ENCODE peak calls at places on chromosome 1, in seven cellular contexts. M, S, N, D, H, J and T are unnamed samples.
A peak's percentile ranks its signal among the peaks of the same experiment; 100 is the strongest.

GRCh38 chr1:21779613-21780521 is 3.1 kb downstream of the USP48 start:
- DNase-seq in M (no peak), S (no peak), N (no peak), D (no peak), H (no peak), J (no peak), T (no peak)

GRCh38 chr1:67405473-67406245 is 24.5 kb downstream of the SERBP1 start:
- DNase-seq in M (no peak), S (no peak), N (no peak), D (no peak), H (no peak), J (no peak), T (no peak)

GRCh38 chr1:116951175-116951935 is 41.6 kb downstream of the PTGFRN start:
- DNase-seq in M (no peak), S (peak; percentile 34), N (no peak), D (peak; percentile 39), H (peak; percentile 95), J (no peak), T (no peak)

GRCh38 chr1:227094249-227094966 is 154.3 kb downstream of the COQ8A start:
- DNase-seq in M (no peak), S (peak; percentile 2), N (no peak), D (no peak), H (no peak), J (no peak), T (no peak)

GRCh38 chr1:39822146-39822545 is 33.5 kb upstream of the BMP8B start:
- DNase-seq in M (no peak), S (peak; percentile 45), N (no peak), D (no peak), H (no peak), J (no peak), T (no peak)

GRCh38 chr1:222079546-222079945 is 337.7 kb upstream of the DUSP10 start:
- DNase-seq in M (no peak), S (no peak), N (no peak), D (no peak), H (peak; percentile 65), J (no peak), T (no peak)

GRCh38 chr1:24516506-24516905 is 13.9 kb downstream of the RCAN3 start:
- DNase-seq in M (no peak), S (no peak), N (no peak), D (no peak), H (no peak), J (no peak), T (no peak)

GRCh38 chr1:187078916-187079315 is 250.2 kb downstream of the PLA2G4A start:
- DNase-seq in M (no peak), S (no peak), N (no peak), D (no peak), H (no peak), J (no peak), T (no peak)

GRCh38 chr1:87642581-87643129 is 314.0 kb downstream of the LMO4 start:
- DNase-seq in M (no peak), S (no peak), N (no peak), D (no peak), H (no peak), J (no peak), T (no peak)

GRCh38 chr1:237556911-237557310 is 333.8 kb downstream of the ZP4 start:
- DNase-seq in M (no peak), S (no peak), N (no peak), D (no peak), H (no peak), J (no peak), T (no peak)

GRCh38 chr1:32099426-32099825 is 8.4 kb upstream of the KPNA6 start:
- DNase-seq in M (no peak), S (no peak), N (no peak), D (no peak), H (no peak), J (no peak), T (no peak)

GRCh38 chr1:108646661-108647269 is 14.1 kb downstream of the HENMT1 start:
- DNase-seq in M (no peak), S (peak; percentile 69), N (no peak), D (peak; percentile 62), H (peak; percentile 76), J (no peak), T (no peak)

GRCh38 chr1:20400341-20401177 is 85.5 kb downstream of the CAMK2N1 start:
- DNase-seq in M (no peak), S (peak; percentile 25), N (no peak), D (no peak), H (peak; percentile 20), J (no peak), T (no peak)

GRCh38 chr1:95041491-95042165 is 31.1 kb downstream of the ALG14 start:
- DNase-seq in M (peak; percentile 66), S (peak; percentile 80), N (peak; percentile 36), D (no peak), H (peak; percentile 89), J (peak; percentile 77), T (peak; percentile 29)

GRCh38 chr1:82795503-82796149 is 994.9 kb downstream of the ADGRL2 start:
- DNase-seq in M (no peak), S (no peak), N (no peak), D (no peak), H (no peak), J (no peak), T (no peak)

GRCh38 chr1:226989081-226989747 is 49.1 kb downstream of the COQ8A start:
- DNase-seq in M (no peak), S (no peak), N (no peak), D (no peak), H (no peak), J (no peak), T (no peak)

GRCh38 chr1:184324972-184325371 is 61.9 kb upstream of the C1orf21 start:
- DNase-seq in M (no peak), S (no peak), N (no peak), D (no peak), H (no peak), J (no peak), T (no peak)

GRCh38 chr1:228977741-228978140 is 242.5 kb downstream of the RHOU start:
- DNase-seq in M (no peak), S (no peak), N (no peak), D (no peak), H (no peak), J (no peak), T (no peak)

GRCh38 chr1:206575165-206575893 is 36.9 kb downstream of the EIF2D start:
- DNase-seq in M (no peak), S (peak; percentile 73), N (no peak), D (no peak), H (peak; percentile 78), J (no peak), T (no peak)

GRCh38 chr1:67144696-67145095 is 9.9 kb upstream of the C1orf141 start:
- DNase-seq in M (no peak), S (peak; percentile 12), N (no peak), D (no peak), H (no peak), J (no peak), T (no peak)

GRCh38 chr1:179910934-179911333 is 28.8 kb downstream of the TOR1AIP1 start:
- DNase-seq in M (no peak), S (no peak), N (no peak), D (no peak), H (no peak), J (no peak), T (no peak)

GRCh38 chr1:32742132-32742947 is 39.8 kb upstream of the SYNC start:
- DNase-seq in M (no peak), S (no peak), N (no peak), D (no peak), H (no peak), J (no peak), T (no peak)